ENCODE peak calls at places on chromosomes 7 and 10, in six cellular contexts. B, T, Q, S, O and I are unnamed samples.

GRCh38 chr7:90984692-90985091 is 279.5 kb upstream of the FZD1 start:
- DNase-seq in B (no peak), T (no peak), Q (no peak), S (no peak), O (no peak), I (no peak)

GRCh38 chr10:78955206-78955605 is 113.6 kb upstream of the ZMIZ1 start:
- DNase-seq in B (no peak), T (no peak), Q (no peak), S (no peak), O (no peak), I (no peak)

GRCh38 chr10:98569878-98570277 is 123.1 kb upstream of the HPS1 start:
- DNase-seq in B (no peak), T (no peak), Q (no peak), S (no peak), O (no peak), I (no peak)

GRCh38 chr7:27962250-27962649 is 218.3 kb downstream of the JAZF1 start:
- DNase-seq in B (no peak), T (no peak), Q (no peak), S (no peak), O (no peak), I (no peak)

GRCh38 chr7:104700336-104700735 is 313.7 kb upstream of the KMT2E start:
- DNase-seq in B (no peak), T (no peak), Q (no peak), S (no peak), O (no peak), I (no peak)

GRCh38 chr10:96271017-96271815 is at the start of gene BLNK:
- DNase-seq in B (no peak), T (peak; percentile 96), Q (no peak), S (peak; percentile 90), O (no peak), I (no peak)

GRCh38 chr7:116576350-116577319 is 51.8 kb downstream of the CAV1 start:
- DNase-seq in B (no peak), T (no peak), Q (no peak), S (peak; percentile 25), O (no peak), I (no peak)

GRCh38 chr7:16603633-16604032 is 41.9 kb downstream of the ANKMY2 start:
- DNase-seq in B (no peak), T (no peak), Q (no peak), S (peak; percentile 41), O (no peak), I (no peak)

GRCh38 chr10:124701038-124701365 is 43.2 kb downstream of the FAM53B start:
- DNase-seq in B (no peak), T (no peak), Q (no peak), S (no peak), O (no peak), I (no peak)

GRCh38 chr7:97015787-97016391 is 8.7 kb downstream of the DLX5 start:
- DNase-seq in B (no peak), T (no peak), Q (no peak), S (no peak), O (peak; percentile 66), I (peak; percentile 44)

GRCh38 chr10:124647421-124648130 is 96.6 kb downstream of the FAM53B start:
- DNase-seq in B (peak; percentile 15), T (no peak), Q (peak; percentile 22), S (peak; percentile 33), O (no peak), I (no peak)

GRCh38 chr7:107538001-107538400 is 25.7 kb downstream of the COG5 start:
- DNase-seq in B (no peak), T (no peak), Q (no peak), S (peak; percentile 83), O (no peak), I (no peak)

GRCh38 chr7:5396542-5396941 is 27.1 kb downstream of the TNRC18 start:
- DNase-seq in B (peak; percentile 54), T (peak; percentile 45), Q (peak; percentile 85), S (no peak), O (no peak), I (no peak)

GRCh38 chr10:75977146-75977545 is 545.7 kb downstream of the LRMDA start:
- DNase-seq in B (no peak), T (no peak), Q (no peak), S (no peak), O (no peak), I (no peak)

GRCh38 chr7:2687338-2687869 is 598 bp upstream of the AMZ1 start:
- DNase-seq in B (no peak), T (no peak), Q (no peak), S (peak; percentile 46), O (no peak), I (no peak)

GRCh38 chr10:88793747-88794299 is 8.7 kb upstream of the LIPM start:
- DNase-seq in B (no peak), T (no peak), Q (no peak), S (no peak), O (no peak), I (no peak)

GRCh38 chr7:156104501-156105336 is 292.5 kb upstream of the SHH start:
- DNase-seq in B (no peak), T (no peak), Q (no peak), S (no peak), O (no peak), I (no peak)

GRCh38 chr7:23474098-23474828 is 4.0 kb upstream of the IGF2BP3 start:
- DNase-seq in B (peak; percentile 90), T (no peak), Q (peak; percentile 93), S (peak; percentile 35), O (peak; percentile 91), I (no peak)

GRCh38 chr10:86785021-86785420 is 28.6 kb downstream of the BMPR1A start:
- DNase-seq in B (no peak), T (no peak), Q (no peak), S (no peak), O (no peak), I (no peak)

GRCh38 chr7:99171731-99172130 is 27.8 kb upstream of the SMURF1 start:
- DNase-seq in B (no peak), T (no peak), Q (no peak), S (no peak), O (no peak), I (no peak)

DNA sequence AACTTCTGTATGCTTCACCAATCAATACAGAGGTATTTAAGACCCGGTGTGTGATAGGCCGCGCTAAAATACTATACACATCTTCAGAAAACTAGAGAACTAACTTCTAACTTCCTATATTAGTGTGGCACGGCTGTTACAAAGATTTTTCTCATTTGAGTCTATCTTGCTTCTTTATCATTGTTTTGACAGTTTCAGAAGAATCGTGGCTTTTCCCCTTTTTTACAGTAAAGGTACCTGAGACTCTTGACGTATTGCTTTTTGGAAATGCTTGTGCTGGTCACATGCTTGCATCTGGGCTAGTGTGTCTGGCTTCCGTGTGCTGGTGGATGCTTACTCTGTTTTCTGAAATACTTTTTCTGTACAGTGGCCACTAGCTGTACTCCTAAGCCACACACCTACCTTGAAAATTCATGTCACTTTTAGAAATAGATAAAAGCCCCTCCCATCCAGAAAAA is 12.7 kb downstream of the IKZF1 start:
- DNase-seq in B (no peak), T (no peak), Q (no peak), S (no peak), O (no peak), I (no peak)
- H3K4me3 ChIP-seq in B (no peak overlapping the region), T (no peak overlapping the region), Q (no peak overlapping the region), S (no peak overlapping the region), O (no peak overlapping the region), I (no peak overlapping the region)

GRCh38 chr10:24894728-24895127 is 57.7 kb downstream of the PRTFDC1 start:
- DNase-seq in B (no peak), T (no peak), Q (no peak), S (no peak), O (no peak), I (no peak)

GRCh38 chr10:24894309-24894708 is 58.1 kb downstream of the PRTFDC1 start:
- DNase-seq in B (no peak), T (no peak), Q (no peak), S (no peak), O (no peak), I (no peak)

GRCh38 chr10:24891823-24892222 is 60.6 kb downstream of the PRTFDC1 start:
- DNase-seq in B (peak; percentile 68), T (no peak), Q (no peak), S (no peak), O (no peak), I (no peak)

GRCh38 chr10:24889636-24890035 is 62.8 kb downstream of the PRTFDC1 start:
- DNase-seq in B (no peak), T (no peak), Q (no peak), S (no peak), O (no peak), I (no peak)

GRCh38 chr10:24893127-24893526 is 59.3 kb downstream of the PRTFDC1 start:
- DNase-seq in B (no peak), T (no peak), Q (no peak), S (no peak), O (no peak), I (no peak)
- H3K4me1 ChIP-seq in B (peaks cover 58% of the 10 kb centered on the region), T (no peaks in the 10 kb centered on the region), Q (peaks cover 65% of the 10 kb centered on the region), S (no peaks in the 10 kb centered on the region), O (no peaks in the 10 kb centered on the region), I (peaks cover 10% of the 10 kb centered on the region)

DNA sequence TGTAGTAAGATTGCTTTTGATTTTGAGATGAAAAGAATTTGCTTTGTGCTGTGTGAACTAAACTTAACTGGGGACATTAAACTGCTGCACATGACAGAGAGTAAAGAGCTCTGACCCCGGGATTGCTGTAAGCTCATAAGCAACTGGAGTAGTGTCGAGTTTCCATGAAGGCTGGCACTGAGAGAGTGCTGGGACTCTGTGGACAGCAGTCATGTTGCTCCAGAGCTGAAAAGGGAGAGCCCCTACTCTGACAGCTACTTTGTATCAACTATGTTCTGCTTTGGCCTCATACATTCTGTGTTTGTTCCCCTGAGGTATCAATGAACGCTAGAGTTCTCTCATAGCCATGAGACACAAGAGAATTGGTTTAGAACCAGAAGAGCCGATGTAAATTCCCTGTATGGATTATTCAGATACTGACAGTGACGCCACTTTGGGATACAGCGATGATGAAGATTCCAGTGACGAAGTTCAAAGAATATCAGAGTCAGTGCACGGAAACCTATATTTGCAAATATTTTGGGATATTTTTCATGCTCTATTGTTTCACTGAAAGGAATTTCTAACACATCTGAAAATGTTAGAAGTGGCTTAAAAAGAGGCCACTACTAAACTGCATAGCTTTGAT is 185.9 kb upstream of the DKK1 start:
- DNase-seq in B (no peak), T (no peak), Q (no peak), S (no peak), O (no peak), I (no peak)
- TF ChIP-seq POLR2A in B (no peak), T (no peak), Q (no peak), S (no peak), O (no peak), I (no peak)

DNA sequence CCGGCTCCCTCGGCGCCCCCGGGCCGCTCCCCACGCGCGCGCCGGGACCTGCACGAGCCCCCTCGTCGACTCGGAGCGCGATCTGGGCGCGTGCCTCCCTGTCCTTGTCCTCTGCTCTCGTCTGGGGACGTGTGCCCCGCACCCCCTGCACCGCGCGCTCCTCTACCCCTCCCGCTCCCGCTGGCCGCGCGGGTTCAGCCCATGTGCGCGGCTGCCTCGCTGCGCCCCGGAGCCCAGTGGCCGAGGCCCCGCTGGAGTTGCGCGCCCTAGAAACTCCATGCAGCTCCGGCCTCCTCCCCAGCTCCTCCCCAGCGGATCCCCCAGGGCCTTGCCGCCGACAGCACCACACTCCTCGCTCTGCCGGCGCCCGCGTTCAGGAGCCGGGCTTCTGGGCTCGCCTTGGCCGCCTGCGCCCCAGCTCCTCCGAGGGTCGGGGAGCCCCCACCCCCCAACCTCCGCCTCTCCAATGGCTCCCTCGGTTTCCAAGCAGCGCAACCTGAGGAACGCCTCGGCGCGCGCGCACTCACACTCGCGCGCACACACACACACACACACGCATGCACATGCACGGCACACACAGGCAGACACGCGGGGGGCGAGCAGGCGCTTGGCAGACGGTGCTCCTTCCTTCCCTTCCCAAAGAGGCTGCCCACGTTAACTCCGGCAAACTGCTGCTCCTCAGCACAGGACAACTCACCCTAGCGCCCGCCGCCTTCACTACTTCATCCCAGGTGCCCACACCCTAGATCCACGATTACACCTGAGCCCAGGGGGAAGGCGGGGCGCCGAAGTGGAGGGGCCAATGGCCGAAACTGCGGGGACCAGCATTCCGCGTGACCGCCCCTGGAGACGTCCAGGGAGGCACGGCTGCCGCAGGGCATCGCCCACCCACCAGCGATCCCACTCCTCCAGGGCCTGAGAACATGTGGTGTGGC is 75.0 kb downstream of the CALN1 start:
- DNase-seq in B (no peak), T (no peak), Q (no peak), S (no peak), O (peak; percentile 64), I (no peak)
- H3K4me3 ChIP-seq in B (no peak overlapping the region), T (peak overlapping the region; percentile 18), Q (no peak overlapping the region), S (no peak overlapping the region), O (no peak overlapping the region), I (peak overlapping the region; percentile 48)